ENCODE peak calls at places on chromosomes 12 and 14, in four cellular contexts. N, H, L and D are unnamed samples.

GRCh38 chr12:130916251-130916911 is 37.3 kb upstream of the ADGRD1 start:
- DNase-seq in N (peak), L (peak), H (peak), D (peak)

GRCh38 chr12:49942512-49942893 is 8.0 kb upstream of the AQP2 start:
- DNase-seq in N (no peak), L (no peak), H (no peak), D (no peak)

GRCh38 chr14:74630881-74631690 is 19.0 kb upstream of the LTBP2 start:
- DNase-seq in N (no peak), H (no peak), L (no peak), D (no peak)

GRCh38 chr12:122593910-122594309 is 66.9 kb downstream of the KNTC1 start:
- DNase-seq in N (no peak), H (no peak), L (no peak), D (no peak)

GRCh38 chr12:68469136-68469535 is 137.0 kb upstream of the MDM1 start:
- DNase-seq in L (no peak), N (no peak), H (no peak), D (no peak)

GRCh38 chr12:109870648-109871047 is 9.7 kb downstream of the GLTP start:
- DNase-seq in H (no peak), N (no peak), L (no peak), D (no peak)

GRCh38 chr14:89455412-89455811 is 38.4 kb upstream of the FOXN3 start:
- DNase-seq in L (no peak), H (peak), N (no peak), D (no peak)

GRCh38 chr12:131340616-131341210 is 370.2 kb upstream of the SFSWAP start:
- DNase-seq in L (no peak), N (no peak), H (no peak), D (no peak)

GRCh38 chr14:104084251-104085002 is 1.1 kb upstream of the ASPG start:
- DNase-seq in L (no peak), N (no peak), H (no peak), D (no peak)

GRCh38 chr14:53808042-53808441 is 148.6 kb downstream of the BMP4 start:
- DNase-seq in N (no peak), L (no peak), H (no peak), D (no peak)

GRCh38 chr14:101839236-101839635 is 77.7 kb downstream of the PPP2R5C start:
- DNase-seq in H (no peak), N (no peak), L (no peak), D (no peak)

GRCh38 chr14:69464379-69464778 is 20.1 kb upstream of the PLEKHD1 start:
- DNase-seq in H (no peak), N (no peak), L (no peak), D (no peak)

GRCh38 chr12:69355363-69356035 is 4.0 kb upstream of the YEATS4 start:
- DNase-seq in L (no peak), H (no peak), N (no peak), D (no peak)

GRCh38 chr12:37565112-37565511 is 751.5 kb upstream of the ALG10B start:
- DNase-seq in L (no peak), N (no peak), H (no peak), D (no peak)

GRCh38 chr12:104825408-104825807 is 132.7 kb downstream of the SLC41A2 start:
- DNase-seq in N (peak), H (peak), L (no peak), D (no peak)

GRCh38 chr12:16224196-16224595 is 53.3 kb downstream of the SLC15A5 start:
- DNase-seq in L (no peak), N (no peak), H (no peak), D (no peak)

GRCh38 chr14:60165547-60165876 is 314 bp upstream of the DHRS7 start:
- DNase-seq in N (no peak), H (no peak), L (no peak), D (no peak)

GRCh38 chr14:81453166-81453766 is 53.1 kb upstream of the STON2 start:
- DNase-seq in H (peak), L (peak), N (peak), D (peak)

GRCh38 chr12:18482601-18483120 is 221.3 kb downstream of the PIK3C2G start:
- DNase-seq in H (no peak), N (no peak), L (no peak), D (no peak)

GRCh38 chr14:22928237-22929103 is 706 bp downstream of the PRMT5 start:
- DNase-seq in N (no peak), H (peak), L (no peak), D (no peak)

GRCh38 chr14:71416392-71416791 is 509.1 kb downstream of the PCNX1 start:
- DNase-seq in N (no peak), H (peak), L (no peak), D (no peak)

GRCh38 chr12:24861751-24862575 is 86.9 kb downstream of the BCAT1 start:
- DNase-seq in L (peak), H (peak), N (no peak), D (no peak)

GRCh38 chr12:67940780-67941243 is 48.4 kb upstream of the IFNG-AS1 start:
- DNase-seq in H (no peak), L (peak), N (no peak), D (peak)

GRCh38 chr12:59077153-59077930 is 157.0 kb upstream of the LRIG3 start:
- DNase-seq in N (no peak), H (no peak), L (no peak), D (no peak)

GRCh38 chr12:82835217-82835616 is 148.5 kb downstream of the TMTC2 start:
- DNase-seq in L (no peak), H (no peak), N (no peak), D (no peak)

GRCh38 chr12:76033116-76034001 is 1.8 kb upstream of the PHLDA1 start:
- DNase-seq in H (peak), N (no peak), L (no peak), D (no peak)

GRCh38 chr12:122350444-122350843 is 72.0 kb downstream of the CLIP1 start:
- DNase-seq in N (no peak), H (no peak), L (no peak), D (no peak)

GRCh38 chr12:111546758-111547383 is 52.2 kb downstream of the ATXN2 start:
- DNase-seq in L (no peak), H (no peak), N (no peak), D (no peak)

GRCh38 chr12:75660107-75660530 is 148.7 kb upstream of the KRR1 start:
- DNase-seq in N (no peak), H (no peak), L (no peak), D (peak)

GRCh38 chr12:57470286-57470969 is 9.2 kb downstream of the ARHGAP9 start:
- DNase-seq in L (no peak), N (no peak), H (no peak), D (no peak)

GRCh38 chr12:28144059-28144458 is 46.2 kb upstream of the CCDC91 start:
- DNase-seq in N (no peak), L (no peak), H (peak), D (no peak)

GRCh38 chr14:64734990-64735389 is 30.8 kb downstream of the PLEKHG3 start:
- DNase-seq in L (no peak), N (no peak), H (no peak), D (no peak)

GRCh38 chr12:8038659-8039114 is 6.2 kb downstream of the FOXJ2 start:
- DNase-seq in N (peak), H (peak), L (no peak), D (no peak)

GRCh38 chr12:80894179-80894578 is 43.6 kb downstream of the LIN7A start:
- DNase-seq in L (no peak), N (no peak), H (no peak), D (no peak)

GRCh38 chr12:570237-570925 is 92.9 kb downstream of the NINJ2 start:
- DNase-seq in H (peak), N (peak), L (peak), D (peak)

GRCh38 chr14:64942531-64943111 is at the start of gene GPX2:
- DNase-seq in L (peak), H (no peak), N (no peak), D (peak)

GRCh38 chr12:55703288-55703687 is 4.4 kb downstream of the ITGA7 start:
- DNase-seq in H (no peak), N (no peak), L (no peak), D (no peak)

GRCh38 chr14:75527449-75528163 is 5.3 kb downstream of the BATF start:
- DNase-seq in H (no peak), N (no peak), L (no peak), D (no peak)

GRCh38 chr12:42737364-42737763 is 147.8 kb upstream of the PRICKLE1 start:
- DNase-seq in N (no peak), H (no peak), L (no peak), D (no peak)

GRCh38 chr12:42733911-42734310 is 144.4 kb upstream of the PRICKLE1 start:
- DNase-seq in L (no peak), H (no peak), N (no peak), D (no peak)

GRCh38 chr12:42730286-42730685 is 140.7 kb upstream of the PRICKLE1 start:
- DNase-seq in H (no peak), L (no peak), N (no peak), D (no peak)

GRCh38 chr12:42732908-42733411 is 143.4 kb upstream of the PRICKLE1 start:
- DNase-seq in N (no peak), L (no peak), H (no peak), D (no peak)

GRCh38 chr12:42735869-42736361 is 146.4 kb upstream of the PRICKLE1 start:
- DNase-seq in L (no peak), H (no peak), N (no peak), D (no peak)
- TF ChIP-seq NR3C1 in L (no peak), H (no peak), N (no peak), D (no peak)

DNA sequence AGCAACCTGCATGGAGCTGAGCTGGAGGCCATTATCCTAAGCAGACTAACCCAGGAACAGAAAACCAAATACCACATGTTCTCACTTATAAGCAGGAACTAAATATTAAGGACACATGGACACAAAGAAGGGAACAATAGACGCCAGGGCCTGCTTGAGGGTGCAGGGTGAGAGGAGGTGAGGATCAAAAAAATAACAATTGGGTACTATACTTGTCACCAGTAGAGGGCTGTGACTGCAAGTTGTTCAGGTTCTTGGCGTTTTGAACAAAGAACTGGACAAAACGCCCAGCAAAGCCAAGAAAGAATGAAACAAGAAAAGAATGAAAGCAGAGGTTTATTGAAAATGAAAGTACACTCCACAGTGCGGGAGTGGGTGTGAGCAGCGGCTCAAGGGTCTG is 208.5 kb upstream of the NEDD1 start:
- DNase-seq in H (peak), L (peak), N (no peak), D (peak)
- TF ChIP-seq NR3C1 in H (no peak), L (no peak), N (no peak), D (no peak)

DNA sequence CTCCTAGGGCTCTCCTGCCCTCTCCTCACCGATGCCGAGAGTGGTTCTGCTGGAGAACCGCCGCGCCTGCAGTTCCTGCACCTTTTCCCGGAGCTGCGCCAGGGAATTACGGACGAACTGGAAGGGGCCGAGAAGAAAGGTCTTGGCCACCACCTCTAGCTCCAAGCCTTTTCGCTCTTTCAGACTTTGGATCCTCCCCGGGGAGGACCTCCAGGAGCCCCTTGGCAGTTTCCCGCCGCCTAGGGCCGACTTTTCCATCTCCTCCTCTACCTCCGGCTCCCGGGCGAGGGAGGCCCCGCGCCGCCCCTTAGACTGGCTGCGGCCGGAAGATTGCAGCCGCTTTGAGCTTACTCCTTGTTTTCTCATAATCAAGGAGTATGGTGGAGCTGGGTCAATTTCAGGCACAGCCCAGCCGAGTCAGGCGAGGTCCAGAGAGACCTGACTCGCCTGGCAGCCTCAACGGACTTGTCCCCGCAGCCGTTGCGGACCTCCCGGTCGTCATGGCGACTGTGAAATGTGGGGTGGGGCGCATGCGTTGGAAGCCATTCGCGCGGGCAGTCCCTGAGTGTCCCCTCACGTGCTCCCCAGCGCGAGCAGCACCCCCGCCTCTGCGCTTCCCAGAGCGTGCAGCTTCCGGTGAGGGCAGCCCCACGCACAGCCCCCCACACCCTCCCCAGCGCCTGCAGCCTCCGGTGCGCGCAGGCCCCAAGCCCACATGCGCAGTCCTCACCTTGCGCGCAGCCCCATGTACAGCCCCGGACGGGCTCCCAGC is at the start of gene DPY19L2:
- DNase-seq in L (peak), N (peak), H (no peak), D (peak)
- TF ChIP-seq NR3C1 in L (no peak), N (no peak), H (no peak), D (no peak)

DNA sequence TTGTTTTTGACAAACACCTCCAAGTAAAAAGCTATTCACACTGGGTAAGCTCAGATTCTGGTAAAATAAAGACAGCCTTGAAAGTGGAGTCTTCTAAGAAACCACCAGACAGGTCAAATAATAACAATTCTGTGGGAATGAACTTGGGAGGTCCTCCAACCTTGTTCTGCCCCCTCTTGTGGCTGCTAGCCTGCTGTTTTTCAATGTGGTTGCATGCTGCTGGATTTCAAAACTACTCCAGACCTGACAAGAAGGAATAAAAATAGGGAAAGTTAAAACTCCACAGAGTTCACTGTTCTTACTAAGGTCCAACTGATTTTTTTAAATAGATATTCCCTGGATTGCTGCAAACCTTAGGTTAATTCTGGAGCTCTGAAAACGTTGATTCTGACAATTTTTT is 32.2 kb upstream of the RIN3 start:
- DNase-seq in H (no peak), L (no peak), N (no peak), D (no peak)
- TF ChIP-seq NR3C1 in H (no peak), L (no peak), N (no peak), D (no peak)

GRCh38 chr12:90233168-90234100 is 524.8 kb upstream of the ATP2B1 start:
- DNase-seq in N (no peak), L (no peak), H (no peak), D (no peak)
- TF ChIP-seq NR3C1 in N (no peak), L (no peak), H (no peak), D (no peak)